ENCODE peak calls at places on chromosomes 6 and 20, in four cellular contexts. K, L, E and Z are unnamed samples.

GRCh38 chr20:33731693-33732165 is at the start of gene ZNF341:
- DNase-seq in K (peak), L (peak), E (no peak), Z (peak)

GRCh38 chr20:5996765-5997164 is 46.3 kb downstream of the MCM8 start:
- DNase-seq in K (no peak), L (no peak), E (no peak), Z (peak)

GRCh38 chr6:5584072-5584471 is 322.8 kb downstream of the FARS2 start:
- DNase-seq in K (no peak), E (no peak), L (no peak), Z (no peak)

GRCh38 chr6:151388997-151389639 is 2.2 kb downstream of the ZBTB2 start:
- DNase-seq in L (no peak), E (no peak), K (no peak), Z (no peak)

GRCh38 chr6:41443616-41444525 is 102.3 kb upstream of the FOXP4 start:
- DNase-seq in K (no peak), L (no peak), E (no peak), Z (no peak)

GRCh38 chr6:132763269-132763668 is 5.6 kb upstream of the VNN2 start:
- DNase-seq in E (no peak), K (peak), L (no peak), Z (peak)

GRCh38 chr6:69774740-69775350 is 22.0 kb downstream of the LMBRD1 start:
- DNase-seq in K (no peak), E (no peak), L (no peak), Z (no peak)

GRCh38 chr6:19181252-19181651 is 655.9 kb upstream of the ID4 start:
- DNase-seq in E (no peak), K (no peak), L (no peak), Z (no peak)

GRCh38 chr20:36591854-36592641 is 13.5 kb upstream of the RAB5IF start:
- DNase-seq in L (peak), K (peak), E (no peak), Z (no peak)

GRCh38 chr6:1527098-1527497 is 82.6 kb upstream of the FOXC1 start:
- DNase-seq in L (no peak), K (no peak), E (peak), Z (no peak)

GRCh38 chr6:84220809-84221409 is 6.5 kb downstream of the CEP162 start:
- DNase-seq in K (peak), L (no peak), E (no peak), Z (no peak)

GRCh38 chr6:22709804-22710203 is 140.4 kb downstream of the HDGFL1 start:
- DNase-seq in L (no peak), K (no peak), E (no peak), Z (no peak)

GRCh38 chr6:8392569-8392968 is 42.8 kb downstream of the SLC35B3 start:
- DNase-seq in L (no peak), K (no peak), E (no peak), Z (no peak)

GRCh38 chr20:43716757-43717615 is 9.8 kb downstream of the GTSF1L start:
- DNase-seq in K (no peak), L (no peak), E (no peak), Z (no peak)

GRCh38 chr20:4787825-4788224 is 66.1 kb downstream of the PRND start:
- DNase-seq in E (no peak), K (no peak), L (no peak), Z (no peak)

GRCh38 chr6:45609141-45609638 is 231.5 kb upstream of the SUPT3H start:
- DNase-seq in K (no peak), L (no peak), E (no peak), Z (no peak)

GRCh38 chr6:137494967-137495595 is 887 bp upstream of the OLIG3 start:
- DNase-seq in E (no peak), K (no peak), L (no peak), Z (no peak)

GRCh38 chr6:137112067-137112355 is 61.4 kb downstream of the IL22RA2 start:
- DNase-seq in E (no peak), K (no peak), L (no peak), Z (no peak)

GRCh38 chr6:17086469-17086868 is 15.4 kb upstream of the STMND1 start:
- DNase-seq in E (no peak), K (peak), L (peak), Z (no peak)

GRCh38 chr6:31572041-31572911 is at the start of gene LTA:
- DNase-seq in L (no peak), E (no peak), K (no peak), Z (no peak)

GRCh38 chr6:18883851-18884250 is 496.7 kb downstream of the RNF144B start:
- DNase-seq in K (no peak), L (no peak), E (no peak), Z (no peak)

GRCh38 chr20:20668639-20669038 is 43.8 kb downstream of the RALGAPA2 start:
- DNase-seq in E (no peak), L (no peak), K (no peak), Z (peak)

GRCh38 chr20:33848391-33848790 is 37.2 kb downstream of the CHMP4B start:
- DNase-seq in L (no peak), K (no peak), E (no peak), Z (no peak)

GRCh38 chr20:20292472-20292871 is 75.4 kb upstream of the INSM1 start:
- DNase-seq in E (no peak), K (no peak), L (no peak), Z (peak)

GRCh38 chr6:1070085-1070521 is 241.8 kb upstream of the FOXQ1 start:
- DNase-seq in K (peak), E (no peak), L (no peak), Z (no peak)

GRCh38 chr6:155530219-155530834 is 74.7 kb upstream of the NOX3 start:
- DNase-seq in K (peak), E (no peak), L (peak), Z (no peak)

GRCh38 chr20:22773326-22773725 is 189.0 kb upstream of the FOXA2 start:
- DNase-seq in L (no peak), K (no peak), E (no peak), Z (no peak)

GRCh38 chr6:35011096-35012041 is 122.3 kb downstream of the ANKS1A start:
- DNase-seq in E (no peak), K (no peak), L (no peak), Z (no peak)

GRCh38 chr6:163355471-163355991 is 59.0 kb upstream of the QKI start:
- DNase-seq in E (no peak), K (no peak), L (peak), Z (no peak)

GRCh38 chr20:15656124-15656523 is 917.1 kb downstream of the KIF16B start:
- DNase-seq in K (no peak), E (no peak), L (no peak), Z (no peak)

GRCh38 chr6:48109902-48110301 is 1.1 kb downstream of the PTCHD4 start:
- DNase-seq in L (peak), E (no peak), K (no peak), Z (no peak)

GRCh38 chr6:48113130-48113529 is 2.1 kb upstream of the PTCHD4 start:
- DNase-seq in E (no peak), L (no peak), K (no peak), Z (no peak)

GRCh38 chr6:48111143-48111506 is at the start of gene PTCHD4:
- DNase-seq in L (peak), K (no peak), E (peak), Z (no peak)

GRCh38 chr6:48110436-48111142 is 408 bp downstream of the PTCHD4 start:
- DNase-seq in L (no peak), E (no peak), K (no peak), Z (no peak)

GRCh38 chr6:48111575-48111974 is 578 bp upstream of the PTCHD4 start:
- DNase-seq in L (no peak), K (no peak), E (no peak), Z (no peak)
- TF ChIP-seq CBX5 in L (no peak), K (no peak), E (no peak), Z (no peak)

GRCh38 chr20:35133735-35134134 is 13.4 kb downstream of the EDEM2 start:
- DNase-seq in L (no peak), E (no peak), K (no peak), Z (no peak)

GRCh38 chr20:35131953-35132352 is 15.2 kb downstream of the EDEM2 start:
- DNase-seq in E (no peak), L (no peak), K (no peak), Z (no peak)

GRCh38 chr20:35125753-35126152 is 21.4 kb downstream of the EDEM2 start:
- DNase-seq in L (no peak), E (no peak), K (no peak), Z (no peak)

GRCh38 chr20:35133006-35133405 is 14.1 kb downstream of the EDEM2 start:
- DNase-seq in E (no peak), K (no peak), L (no peak), Z (no peak)

DNA sequence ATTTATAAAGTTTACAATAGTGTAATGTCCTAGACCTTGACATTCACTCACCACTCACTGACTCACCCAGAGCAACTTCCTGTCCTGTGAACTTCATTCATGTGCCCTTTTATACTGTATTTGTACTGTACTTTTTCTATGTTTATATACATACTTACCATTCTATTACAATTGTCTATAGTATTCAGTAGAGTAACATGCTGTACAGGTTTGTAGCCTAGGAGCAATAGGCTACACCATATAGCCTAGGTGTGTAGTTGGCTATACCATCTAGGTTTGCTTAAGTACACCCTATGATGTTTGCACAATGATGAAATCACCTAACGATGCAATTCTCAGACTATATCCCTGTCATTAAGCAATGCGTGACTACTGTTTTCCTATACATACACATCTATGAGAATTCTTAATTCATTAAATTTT is 17.5 kb downstream of the EDEM2 start:
- DNase-seq in L (peak), E (no peak), K (no peak), Z (no peak)
- TF ChIP-seq CBX5 in L (no peak), E (no peak), K (no peak), Z (no peak)

DNA sequence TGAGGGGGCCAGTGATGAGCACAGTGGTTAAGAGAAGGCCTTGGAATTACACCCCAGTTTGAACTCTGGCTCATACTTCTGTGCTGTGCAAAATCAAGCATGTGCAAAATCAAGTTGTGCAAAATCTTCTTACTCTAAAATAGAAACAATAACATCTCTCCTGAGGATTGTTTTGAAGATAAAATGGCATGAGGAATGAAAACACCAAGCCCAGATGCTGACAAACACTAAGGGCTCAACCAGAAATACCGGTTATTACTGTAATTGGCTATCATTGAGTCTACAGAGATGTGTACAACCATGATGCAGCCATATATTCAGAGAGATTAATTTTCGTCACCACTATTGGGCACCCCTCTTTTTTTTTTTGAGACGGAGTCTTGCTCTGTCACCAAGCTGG is 5.9 kb upstream of the BCAS1 start:
- DNase-seq in E (no peak), K (no peak), L (no peak), Z (no peak)
- TF ChIP-seq CBX5 in E (no peak), K (no peak), L (no peak), Z (no peak)

GRCh38 chr20:63783970-63784369 is 44.4 kb downstream of the SLC2A4RG start:
- DNase-seq in K (no peak), E (no peak), L (no peak), Z (no peak)

GRCh38 chr20:63785646-63786255 is 45.3 kb downstream of the ZBTB46 start:
- DNase-seq in K (no peak), L (no peak), E (no peak), Z (no peak)

GRCh38 chr20:63787749-63788148 is 43.3 kb downstream of the ZBTB46 start:
- DNase-seq in E (no peak), K (no peak), L (no peak), Z (no peak)

GRCh38 chr20:63789836-63790571 is 41.1 kb downstream of the ZBTB46 start:
- DNase-seq in K (no peak), L (no peak), E (no peak), Z (no peak)

DNA sequence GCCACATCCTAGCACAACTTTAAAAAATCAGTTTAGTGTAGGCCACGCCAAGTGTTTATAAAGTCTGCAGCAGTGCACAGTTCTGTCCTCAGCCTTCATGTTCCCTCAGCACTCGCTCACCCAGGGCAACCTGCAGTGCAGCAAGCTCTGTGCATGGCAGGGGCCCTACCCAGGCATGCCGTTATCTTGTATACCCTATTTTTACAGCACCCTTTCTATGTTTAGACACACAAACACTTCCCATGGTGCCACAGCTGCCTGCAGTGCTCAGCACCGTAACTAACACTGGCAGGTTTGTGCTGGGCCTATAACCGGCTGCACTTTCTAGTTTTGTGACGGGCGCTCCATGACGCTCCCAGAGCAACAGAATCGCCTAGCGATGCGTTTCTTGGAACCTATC is 43.8 kb downstream of the ZBTB46 start:
- DNase-seq in K (no peak), E (no peak), L (no peak), Z (no peak)
- TF ChIP-seq CBX5 in K (no peak), E (no peak), L (no peak), Z (no peak)

GRCh38 chr20:35007413-35007812 is 51.7 kb downstream of the MYH7B start:
- DNase-seq in K (no peak), L (no peak), E (no peak), Z (no peak)

GRCh38 chr20:35006531-35006971 is 50.9 kb downstream of the MYH7B start:
- DNase-seq in K (no peak), L (no peak), E (no peak), Z (no peak)

GRCh38 chr20:35005463-35005961 is 49.8 kb downstream of the MYH7B start:
- DNase-seq in K (no peak), L (no peak), E (no peak), Z (no peak)

GRCh38 chr20:35004749-35005462 is 49.2 kb downstream of the MYH7B start:
- DNase-seq in L (no peak), E (no peak), K (no peak), Z (no peak)

DNA sequence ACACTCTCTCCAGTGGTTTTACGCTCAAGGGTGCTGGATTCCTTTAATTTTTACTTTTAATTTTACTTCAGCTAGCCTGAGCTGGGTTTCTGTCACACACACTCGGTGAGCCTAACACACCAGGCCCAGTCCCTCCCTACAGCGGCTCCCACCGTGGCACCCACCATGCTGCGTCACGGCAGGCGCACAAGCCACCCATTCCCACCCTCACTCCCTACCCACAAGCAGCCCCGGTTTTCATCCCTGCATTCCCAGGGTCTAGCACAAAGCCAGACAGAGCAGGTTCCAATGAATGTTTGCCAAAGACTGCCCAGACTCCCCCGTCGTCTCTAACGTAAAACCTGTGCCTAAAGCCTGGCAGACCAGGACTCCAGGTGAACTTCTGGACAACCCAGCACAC is 50.3 kb downstream of the MYH7B start:
- DNase-seq in L (no peak), K (no peak), E (no peak), Z (no peak)
- TF ChIP-seq CBX5 in L (no peak), K (no peak), E (no peak), Z (no peak)

DNA sequence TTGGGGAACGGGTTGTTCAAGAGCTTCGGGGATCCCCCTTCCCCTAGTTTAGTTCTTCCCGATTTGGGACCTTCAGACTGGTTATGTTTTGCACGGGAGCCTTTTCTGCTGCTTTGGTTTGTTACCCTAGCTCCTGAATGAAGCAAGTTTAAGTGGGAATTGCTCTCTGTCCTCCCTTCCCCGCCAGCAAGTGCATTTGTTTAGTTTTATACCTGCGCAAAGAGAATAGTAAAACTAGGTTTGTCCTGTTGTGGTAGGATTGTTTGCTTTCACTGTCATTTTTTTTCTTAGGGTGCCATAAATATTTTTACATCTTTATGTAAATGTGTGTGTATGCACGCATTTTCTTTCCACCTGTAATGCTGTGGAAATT is 657 bp downstream of the SH3BGRL2 start:
- DNase-seq in E (no peak), L (no peak), K (no peak), Z (no peak)
- TF ChIP-seq CBX5 in E (no peak), L (no peak), K (no peak), Z (no peak)

DNA sequence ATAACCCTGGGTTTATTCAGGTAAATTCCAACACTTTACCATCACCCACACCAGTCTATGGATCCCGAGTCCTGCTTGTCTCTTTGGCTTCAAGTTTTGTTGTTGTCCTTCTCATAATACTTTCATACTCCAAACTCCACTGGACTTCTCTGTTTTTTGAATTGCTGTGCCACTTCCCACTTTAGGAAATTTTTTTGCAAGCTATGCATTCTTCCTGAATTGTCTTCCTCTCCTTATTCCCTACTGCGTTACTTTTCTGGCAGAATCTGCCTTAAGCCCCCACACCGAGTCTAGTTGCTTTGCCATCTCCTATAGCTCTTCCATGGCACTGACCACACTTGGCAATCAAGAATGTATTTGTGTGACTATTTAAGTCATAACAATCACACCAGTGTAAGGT is 96.1 kb downstream of the TSHZ2 start:
- DNase-seq in E (no peak), K (no peak), L (no peak), Z (no peak)
- TF ChIP-seq CBX5 in E (no peak), K (no peak), L (no peak), Z (no peak)

GRCh38 chr6:4351857-4352669 is 216.7 kb upstream of the ECI2 start:
- DNase-seq in K (peak), L (no peak), E (no peak), Z (no peak)

GRCh38 chr6:4351506-4351852 is 216.1 kb upstream of the ECI2 start:
- DNase-seq in L (no peak), E (no peak), K (no peak), Z (no peak)

GRCh38 chr6:4349931-4350330 is 214.6 kb upstream of the ECI2 start:
- DNase-seq in L (no peak), E (no peak), K (no peak), Z (no peak)

GRCh38 chr6:4349323-4349722 is 213.9 kb upstream of the ECI2 start:
- DNase-seq in L (no peak), K (no peak), E (no peak), Z (no peak)

GRCh38 chr6:4350571-4351505 is 215.5 kb upstream of the ECI2 start:
- DNase-seq in L (no peak), K (no peak), E (no peak), Z (no peak)
- TF ChIP-seq CBX5 in L (no peak), K (no peak), E (no peak), Z (no peak)